ENCODE peak calls at places on chromosome 20, in eight cellular contexts. One of them, this sample, is unnamed.
A peak's percentile ranks its signal among the peaks of the same experiment; 100 is the strongest.

GRCh38 chr20:48360338-48360698 is 467.5 kb downstream of the PREX1 start:
- DNase-seq in HTR-8/SVneo: no peak
- DNase-seq in NCI-H1105: no peak
- DNase-seq in colonic mucosa: no peak
- DNase-seq in tibial nerve: no peak
- DNase-seq in activated gamma-delta T cell treated with Interleukin-2 at 50 U/mL for 16 hours: no peak
- DNase-seq in glutamatergic neuron: no peak
- DNase-seq in GM20000: peak; percentile 58
- DNase-seq in this sample: no peak

GRCh38 chr20:17969276-17969883 is 562 bp downstream of the MGME1 start:
- DNase-seq in HTR-8/SVneo: peak; percentile 45
- DNase-seq in NCI-H1105: no peak
- DNase-seq in colonic mucosa: peak; percentile 63
- DNase-seq in tibial nerve: no peak
- DNase-seq in activated gamma-delta T cell treated with Interleukin-2 at 50 U/mL for 16 hours: peak; percentile 19
- DNase-seq in glutamatergic neuron: no peak
- DNase-seq in GM20000: no peak
- DNase-seq in this sample: peak; percentile 50

GRCh38 chr20:44070139-44070900 is 116.7 kb downstream of the JPH2 start:
- DNase-seq in HTR-8/SVneo: no peak
- DNase-seq in NCI-H1105: no peak
- DNase-seq in colonic mucosa: no peak
- DNase-seq in tibial nerve: no peak
- DNase-seq in activated gamma-delta T cell treated with Interleukin-2 at 50 U/mL for 16 hours: peak; percentile 42
- DNase-seq in glutamatergic neuron: no peak
- DNase-seq in GM20000: no peak
- DNase-seq in this sample: no peak

GRCh38 chr20:12383770-12384304 is 466.1 kb downstream of the BTBD3 start:
- DNase-seq in HTR-8/SVneo: no peak
- DNase-seq in NCI-H1105: no peak
- DNase-seq in colonic mucosa: no peak
- DNase-seq in tibial nerve: no peak
- DNase-seq in activated gamma-delta T cell treated with Interleukin-2 at 50 U/mL for 16 hours: no peak
- DNase-seq in glutamatergic neuron: no peak
- DNase-seq in GM20000: no peak
- DNase-seq in this sample: no peak

GRCh38 chr20:4708856-4709255 is 12.9 kb upstream of the PRND start:
- DNase-seq in HTR-8/SVneo: no peak
- DNase-seq in NCI-H1105: no peak
- DNase-seq in colonic mucosa: no peak
- DNase-seq in tibial nerve: no peak
- DNase-seq in activated gamma-delta T cell treated with Interleukin-2 at 50 U/mL for 16 hours: no peak
- DNase-seq in glutamatergic neuron: no peak
- DNase-seq in GM20000: no peak
- DNase-seq in this sample: no peak

GRCh38 chr20:57387463-57387862 is 3.7 kb upstream of the RBM38 start:
- DNase-seq in HTR-8/SVneo: no peak
- DNase-seq in NCI-H1105: no peak
- DNase-seq in colonic mucosa: no peak
- DNase-seq in tibial nerve: no peak
- DNase-seq in activated gamma-delta T cell treated with Interleukin-2 at 50 U/mL for 16 hours: no peak
- DNase-seq in glutamatergic neuron: no peak
- DNase-seq in GM20000: no peak
- DNase-seq in this sample: peak; percentile 8

GRCh38 chr20:47551841-47552240 is 50.2 kb downstream of the NCOA3 start:
- DNase-seq in HTR-8/SVneo: no peak
- DNase-seq in NCI-H1105: peak; percentile 54
- DNase-seq in colonic mucosa: no peak
- DNase-seq in tibial nerve: no peak
- DNase-seq in activated gamma-delta T cell treated with Interleukin-2 at 50 U/mL for 16 hours: no peak
- DNase-seq in glutamatergic neuron: no peak
- DNase-seq in GM20000: no peak
- DNase-seq in this sample: no peak

GRCh38 chr20:33660685-33661058 is 1.5 kb upstream of the C20orf144 start:
- DNase-seq in HTR-8/SVneo: no peak
- DNase-seq in NCI-H1105: no peak
- DNase-seq in colonic mucosa: no peak
- DNase-seq in tibial nerve: no peak
- DNase-seq in activated gamma-delta T cell treated with Interleukin-2 at 50 U/mL for 16 hours: no peak
- DNase-seq in glutamatergic neuron: no peak
- DNase-seq in GM20000: no peak
- DNase-seq in this sample: no peak

GRCh38 chr20:43949741-43950618 is 35.3 kb downstream of the TOX2 start:
- DNase-seq in HTR-8/SVneo: no peak
- DNase-seq in NCI-H1105: no peak
- DNase-seq in colonic mucosa: peak; percentile 45
- DNase-seq in tibial nerve: no peak
- DNase-seq in activated gamma-delta T cell treated with Interleukin-2 at 50 U/mL for 16 hours: peak; percentile 75
- DNase-seq in glutamatergic neuron: no peak
- DNase-seq in GM20000: peak; percentile 73
- DNase-seq in this sample: no peak

GRCh38 chr20:59598625-59599310 is 5.6 kb upstream of the PHACTR3 start:
- DNase-seq in HTR-8/SVneo: peak; percentile 84
- DNase-seq in NCI-H1105: peak; percentile 59
- DNase-seq in colonic mucosa: no peak
- DNase-seq in tibial nerve: no peak
- DNase-seq in activated gamma-delta T cell treated with Interleukin-2 at 50 U/mL for 16 hours: no peak
- DNase-seq in glutamatergic neuron: peak; percentile 66
- DNase-seq in GM20000: peak; percentile 86
- DNase-seq in this sample: peak; percentile 91

GRCh38 chr20:20734475-20734948 is 22.1 kb upstream of the RALGAPA2 start:
- DNase-seq in HTR-8/SVneo: no peak
- DNase-seq in NCI-H1105: no peak
- DNase-seq in colonic mucosa: no peak
- DNase-seq in tibial nerve: no peak
- DNase-seq in activated gamma-delta T cell treated with Interleukin-2 at 50 U/mL for 16 hours: no peak
- DNase-seq in glutamatergic neuron: no peak
- DNase-seq in GM20000: no peak
- DNase-seq in this sample: no peak

GRCh38 chr20:2729791-2730190 is 37.2 kb downstream of the EBF4 start:
- DNase-seq in HTR-8/SVneo: no peak
- DNase-seq in NCI-H1105: no peak
- DNase-seq in colonic mucosa: no peak
- DNase-seq in tibial nerve: no peak
- DNase-seq in activated gamma-delta T cell treated with Interleukin-2 at 50 U/mL for 16 hours: no peak
- DNase-seq in glutamatergic neuron: no peak
- DNase-seq in GM20000: no peak
- DNase-seq in this sample: no peak

GRCh38 chr20:16011061-16011460 is 562.2 kb downstream of the KIF16B start:
- DNase-seq in HTR-8/SVneo: no peak
- DNase-seq in NCI-H1105: no peak
- DNase-seq in colonic mucosa: no peak
- DNase-seq in tibial nerve: no peak
- DNase-seq in activated gamma-delta T cell treated with Interleukin-2 at 50 U/mL for 16 hours: no peak
- DNase-seq in glutamatergic neuron: no peak
- DNase-seq in GM20000: no peak
- DNase-seq in this sample: no peak

GRCh38 chr20:6665621-6666345 is 101.7 kb upstream of the BMP2 start:
- DNase-seq in HTR-8/SVneo: no peak
- DNase-seq in NCI-H1105: no peak
- DNase-seq in colonic mucosa: no peak
- DNase-seq in tibial nerve: no peak
- DNase-seq in activated gamma-delta T cell treated with Interleukin-2 at 50 U/mL for 16 hours: no peak
- DNase-seq in glutamatergic neuron: no peak
- DNase-seq in GM20000: no peak
- DNase-seq in this sample: no peak

GRCh38 chr20:3100480-3100879 is 16.0 kb upstream of the AVP start:
- DNase-seq in HTR-8/SVneo: no peak
- DNase-seq in NCI-H1105: no peak
- DNase-seq in colonic mucosa: no peak
- DNase-seq in tibial nerve: no peak
- DNase-seq in activated gamma-delta T cell treated with Interleukin-2 at 50 U/mL for 16 hours: no peak
- DNase-seq in glutamatergic neuron: no peak
- DNase-seq in GM20000: no peak
- DNase-seq in this sample: no peak

GRCh38 chr20:59006864-59007757 is at the start of gene CTSZ:
- DNase-seq in HTR-8/SVneo: peak; percentile 91
- DNase-seq in NCI-H1105: no peak
- DNase-seq in colonic mucosa: peak; percentile 85
- DNase-seq in tibial nerve: peak; percentile 30
- DNase-seq in activated gamma-delta T cell treated with Interleukin-2 at 50 U/mL for 16 hours: peak; percentile 35
- DNase-seq in glutamatergic neuron: peak; percentile 63
- DNase-seq in GM20000: peak; percentile 88
- DNase-seq in this sample: peak; percentile 98

GRCh38 chr20:50182336-50182735 is 8.3 kb upstream of the CEBPB start:
- DNase-seq in HTR-8/SVneo: no peak
- DNase-seq in NCI-H1105: no peak
- DNase-seq in colonic mucosa: no peak
- DNase-seq in tibial nerve: no peak
- DNase-seq in activated gamma-delta T cell treated with Interleukin-2 at 50 U/mL for 16 hours: no peak
- DNase-seq in glutamatergic neuron: no peak
- DNase-seq in GM20000: no peak
- DNase-seq in this sample: no peak

GRCh38 chr20:57693002-57693582 is 16.7 kb downstream of the PMEPA1 start:
- DNase-seq in HTR-8/SVneo: no peak
- DNase-seq in NCI-H1105: no peak
- DNase-seq in colonic mucosa: peak; percentile 86
- DNase-seq in tibial nerve: no peak
- DNase-seq in activated gamma-delta T cell treated with Interleukin-2 at 50 U/mL for 16 hours: no peak
- DNase-seq in glutamatergic neuron: no peak
- DNase-seq in GM20000: no peak
- DNase-seq in this sample: peak; percentile 85

GRCh38 chr20:50663095-50663821 is 28.1 kb downstream of the RIPOR3 start:
- DNase-seq in HTR-8/SVneo: no peak
- DNase-seq in NCI-H1105: no peak
- DNase-seq in colonic mucosa: no peak
- DNase-seq in tibial nerve: no peak
- DNase-seq in activated gamma-delta T cell treated with Interleukin-2 at 50 U/mL for 16 hours: no peak
- DNase-seq in glutamatergic neuron: no peak
- DNase-seq in GM20000: no peak
- DNase-seq in this sample: peak; percentile 69

GRCh38 chr20:50784464-50784863 is 10.4 kb upstream of the BCAS4 start:
- DNase-seq in HTR-8/SVneo: no peak
- DNase-seq in NCI-H1105: no peak
- DNase-seq in colonic mucosa: no peak
- DNase-seq in tibial nerve: no peak
- DNase-seq in activated gamma-delta T cell treated with Interleukin-2 at 50 U/mL for 16 hours: no peak
- DNase-seq in glutamatergic neuron: no peak
- DNase-seq in GM20000: no peak
- DNase-seq in this sample: no peak

GRCh38 chr20:5806457-5807263 is 56.5 kb downstream of the SHLD1 start:
- DNase-seq in HTR-8/SVneo: no peak
- DNase-seq in NCI-H1105: no peak
- DNase-seq in colonic mucosa: no peak
- DNase-seq in tibial nerve: no peak
- DNase-seq in activated gamma-delta T cell treated with Interleukin-2 at 50 U/mL for 16 hours: no peak
- DNase-seq in glutamatergic neuron: no peak
- DNase-seq in GM20000: no peak
- DNase-seq in this sample: peak; percentile 49

GRCh38 chr20:50713677-50714101 is 17.7 kb upstream of the PARD6B start:
- DNase-seq in HTR-8/SVneo: peak; percentile 72
- DNase-seq in NCI-H1105: no peak
- DNase-seq in colonic mucosa: no peak
- DNase-seq in tibial nerve: no peak
- DNase-seq in activated gamma-delta T cell treated with Interleukin-2 at 50 U/mL for 16 hours: no peak
- DNase-seq in glutamatergic neuron: no peak
- DNase-seq in GM20000: no peak
- DNase-seq in this sample: peak; percentile 67

GRCh38 chr20:43102394-43102793 is 87.3 kb downstream of the PTPRT start:
- DNase-seq in HTR-8/SVneo: no peak
- DNase-seq in NCI-H1105: no peak
- DNase-seq in colonic mucosa: no peak
- DNase-seq in tibial nerve: no peak
- DNase-seq in activated gamma-delta T cell treated with Interleukin-2 at 50 U/mL for 16 hours: no peak
- DNase-seq in glutamatergic neuron: peak; percentile 54
- DNase-seq in GM20000: no peak
- DNase-seq in this sample: peak; percentile 71

GRCh38 chr20:3681931-3682820 is at the start of gene ADAM33:
- DNase-seq in HTR-8/SVneo: peak; percentile 31
- DNase-seq in NCI-H1105: no peak
- DNase-seq in colonic mucosa: peak; percentile 36
- DNase-seq in tibial nerve: peak; percentile 44
- DNase-seq in activated gamma-delta T cell treated with Interleukin-2 at 50 U/mL for 16 hours: no peak
- DNase-seq in glutamatergic neuron: peak; percentile 62
- DNase-seq in GM20000: no peak
- DNase-seq in this sample: peak; percentile 92

GRCh38 chr20:48686238-48687096 is 141.3 kb downstream of the PREX1 start:
- DNase-seq in HTR-8/SVneo: no peak
- DNase-seq in NCI-H1105: no peak
- DNase-seq in colonic mucosa: peak; percentile 49
- DNase-seq in tibial nerve: no peak
- DNase-seq in activated gamma-delta T cell treated with Interleukin-2 at 50 U/mL for 16 hours: no peak
- DNase-seq in glutamatergic neuron: no peak
- DNase-seq in GM20000: no peak
- DNase-seq in this sample: peak; percentile 61

GRCh38 chr20:29742699-29743100 is 1514.8 kb upstream of the DEFB115 start:
- DNase-seq in HTR-8/SVneo: no peak
- DNase-seq in NCI-H1105: no peak
- DNase-seq in colonic mucosa: no peak
- DNase-seq in tibial nerve: no peak
- DNase-seq in activated gamma-delta T cell treated with Interleukin-2 at 50 U/mL for 16 hours: no peak
- DNase-seq in glutamatergic neuron: no peak
- DNase-seq in GM20000: peak; percentile 30
- DNase-seq in this sample: peak; percentile 37

GRCh38 chr20:31547017-31547675 is 32.9 kb downstream of the HM13 start:
- DNase-seq in HTR-8/SVneo: peak; percentile 72
- DNase-seq in NCI-H1105: peak; percentile 67
- DNase-seq in colonic mucosa: peak; percentile 86
- DNase-seq in tibial nerve: peak; percentile 69
- DNase-seq in activated gamma-delta T cell treated with Interleukin-2 at 50 U/mL for 16 hours: peak; percentile 74
- DNase-seq in glutamatergic neuron: peak; percentile 99
- DNase-seq in GM20000: peak; percentile 78
- DNase-seq in this sample: peak; percentile 95

GRCh38 chr20:48970681-48971370 is 49.3 kb downstream of the ARFGEF2 start:
- DNase-seq in HTR-8/SVneo: no peak
- DNase-seq in NCI-H1105: no peak
- DNase-seq in colonic mucosa: no peak
- DNase-seq in tibial nerve: no peak
- DNase-seq in activated gamma-delta T cell treated with Interleukin-2 at 50 U/mL for 16 hours: no peak
- DNase-seq in glutamatergic neuron: no peak
- DNase-seq in GM20000: no peak
- DNase-seq in this sample: no peak

GRCh38 chr20:24879875-24880274 is 69.2 kb upstream of the CST7 start:
- DNase-seq in HTR-8/SVneo: no peak
- DNase-seq in NCI-H1105: no peak
- DNase-seq in colonic mucosa: no peak
- DNase-seq in tibial nerve: no peak
- DNase-seq in activated gamma-delta T cell treated with Interleukin-2 at 50 U/mL for 16 hours: no peak
- DNase-seq in glutamatergic neuron: no peak
- DNase-seq in GM20000: no peak
- DNase-seq in this sample: no peak

GRCh38 chr20:57389695-57390603 is 1.2 kb upstream of the RBM38 start:
- DNase-seq in HTR-8/SVneo: no peak
- DNase-seq in NCI-H1105: no peak
- DNase-seq in colonic mucosa: no peak
- DNase-seq in tibial nerve: no peak
- DNase-seq in activated gamma-delta T cell treated with Interleukin-2 at 50 U/mL for 16 hours: peak; percentile 56
- DNase-seq in glutamatergic neuron: peak; percentile 24
- DNase-seq in GM20000: peak; percentile 78
- DNase-seq in this sample: peak; percentile 85

GRCh38 chr20:35511814-35512420 is 17.5 kb downstream of the C20orf173 start:
- DNase-seq in HTR-8/SVneo: peak; percentile 56
- DNase-seq in NCI-H1105: peak; percentile 6
- DNase-seq in colonic mucosa: peak; percentile 30
- DNase-seq in tibial nerve: no peak
- DNase-seq in activated gamma-delta T cell treated with Interleukin-2 at 50 U/mL for 16 hours: no peak
- DNase-seq in glutamatergic neuron: peak; percentile 58
- DNase-seq in GM20000: no peak
- DNase-seq in this sample: peak; percentile 58

This sample was measured in H7.